ENCODE peak calls at places on chromosomes 1 and 21, in nine cellular contexts. D is GM12865, R is SK-MEL-5, P is iPS-NIHi11, X is kidney epithelial cell, W is Calu3, Q is AG04450, O is fibroblast of mammary gland, U is cardiac septum. J is an unnamed sample.

GRCh38 chr1:227891223-227891954 is 56.3 kb downstream of the WNT9A start:
- DNase-seq in D (no peak), R (no peak), P (no peak), X (no peak), W (no peak), Q (no peak), O (no peak), U (peak; percentile 70), J (no peak)

GRCh38 chr1:54681396-54681795 is 34.3 kb upstream of the TTC4 start:
- DNase-seq in D (no peak), R (no peak), P (no peak), X (no peak), W (no peak), Q (no peak), O (no peak), U (no peak), J (no peak)

GRCh38 chr1:36223373-36223995 is 759 bp upstream of the THRAP3 start:
- DNase-seq in D (peak; percentile 85), R (peak; percentile 51), P (no peak), X (no peak), W (no peak), Q (no peak), O (peak; percentile 79), U (no peak), J (no peak)

GRCh38 chr1:237166593-237167077 is 124.7 kb downstream of the RYR2 start:
- DNase-seq in D (no peak), R (no peak), P (no peak), X (no peak), W (no peak), Q (no peak), O (no peak), U (no peak), J (no peak)

GRCh38 chr1:42950146-42950480 is 8.6 kb downstream of the SLC2A1 start:
- DNase-seq in D (no peak), R (no peak), P (no peak), X (peak; percentile 41), W (no peak), Q (no peak), O (peak; percentile 47), U (no peak), J (no peak)

GRCh38 chr1:2050482-2050792 is 226 bp downstream of the PRKCZ start:
- DNase-seq in D (no peak), R (no peak), P (peak; percentile 70), X (no peak), W (no peak), Q (no peak), O (no peak), U (no peak), J (no peak)

GRCh38 chr1:50109647-50110075 is 941 bp downstream of the ELAVL4 start:
- DNase-seq in D (no peak), R (no peak), P (no peak), X (no peak), W (no peak), Q (no peak), O (peak; percentile 4), U (no peak), J (no peak)

GRCh38 chr1:40312238-40313205 is 4.6 kb downstream of the COL9A2 start:
- DNase-seq in D (peak; percentile 92), R (peak; percentile 9), P (no peak), X (no peak), W (peak; percentile 69), Q (no peak), O (no peak), U (peak; percentile 91), J (no peak)

GRCh38 chr1:195218428-195219212 is 1389.6 kb downstream of the KCNT2 start:
- DNase-seq in D (no peak), R (no peak), P (no peak), X (no peak), W (no peak), Q (no peak), O (no peak), U (no peak), J (no peak)

GRCh38 chr1:172976222-172977041 is 74.3 kb downstream of the TNFSF18 start:
- DNase-seq in D (no peak), R (no peak), P (no peak), X (peak; percentile 94), W (peak; percentile 71), Q (no peak), O (peak; percentile 98), U (no peak), J (no peak)

GRCh38 chr1:182259229-182259872 is 132.2 kb downstream of the GLUL start:
- DNase-seq in D (peak; percentile 77), R (peak; percentile 94), P (no peak), X (peak; percentile 4), W (peak; percentile 20), Q (no peak), O (peak; percentile 75), U (no peak), J (peak; percentile 39)

GRCh38 chr1:108590947-108591346 is 31.0 kb downstream of the EEIG2 start:
- DNase-seq in D (no peak), R (no peak), P (no peak), X (peak; percentile 73), W (no peak), Q (peak; percentile 80), O (peak; percentile 95), U (no peak), J (no peak)

GRCh38 chr1:171142451-171143121 is 42.5 kb upstream of the FMO2 start:
- DNase-seq in D (no peak), R (peak; percentile 10), P (no peak), X (no peak), W (no peak), Q (peak; percentile 37), O (peak; percentile 96), U (no peak), J (no peak)

GRCh38 chr1:18045206-18045605 is 62.4 kb upstream of the IGSF21 start:
- DNase-seq in D (no peak), R (no peak), P (no peak), X (no peak), W (no peak), Q (no peak), O (no peak), U (no peak), J (no peak)

GRCh38 chr1:196180847-196181593 is 427.2 kb downstream of the KCNT2 start:
- DNase-seq in D (no peak), R (peak; percentile 43), P (no peak), X (peak; percentile 89), W (peak; percentile 16), Q (peak; percentile 69), O (peak; percentile 98), U (no peak), J (no peak)

GRCh38 chr1:229230136-229230892 is 40.6 kb upstream of the RAB4A start:
- DNase-seq in D (no peak), R (no peak), P (no peak), X (no peak), W (peak; percentile 9), Q (no peak), O (no peak), U (no peak), J (no peak)

GRCh38 chr1:201877877-201878339 is 10.8 kb upstream of the SHISA4 start:
- DNase-seq in D (peak; percentile 55), R (peak; percentile 61), P (peak; percentile 61), X (no peak), W (peak; percentile 51), Q (no peak), O (peak; percentile 66), U (no peak), J (peak; percentile 76)

GRCh38 chr1:161843156-161843555 is 77.0 kb downstream of the ATF6 start:
- DNase-seq in D (no peak), R (no peak), P (no peak), X (no peak), W (no peak), Q (no peak), O (peak; percentile 36), U (no peak), J (no peak)

GRCh38 chr1:156428772-156429288 is 59.8 kb downstream of the RHBG start:
- DNase-seq in D (no peak), R (no peak), P (no peak), X (no peak), W (no peak), Q (no peak), O (no peak), U (no peak), J (no peak)

GRCh38 chr1:234206651-234207284 is 166.5 kb upstream of the COA6 start:
- DNase-seq in D (no peak), R (peak; percentile 48), P (no peak), X (peak; percentile 86), W (peak; percentile 28), Q (peak; percentile 4), O (peak; percentile 80), U (no peak), J (no peak)

GRCh38 chr1:247487057-247487456 is 29.2 kb upstream of the OR2B11 start:
- DNase-seq in D (peak; percentile 58), R (peak; percentile 59), P (peak; percentile 66), X (peak; percentile 7), W (peak; percentile 10), Q (peak; percentile 1), O (peak; percentile 49), U (no peak), J (no peak)

GRCh38 chr1:234617986-234618725 is 8.2 kb upstream of the IRF2BP2 start:
- DNase-seq in D (no peak), R (no peak), P (no peak), X (no peak), W (no peak), Q (no peak), O (peak; percentile 95), U (no peak), J (no peak)

GRCh38 chr1:207112907-207113306 is 8.9 kb downstream of the C4BPA start:
- DNase-seq in D (no peak), R (no peak), P (no peak), X (no peak), W (no peak), Q (no peak), O (no peak), U (no peak), J (no peak)

GRCh38 chr21:35303085-35303484 is 254.0 kb upstream of the RUNX1 start:
- DNase-seq in D (no peak), R (no peak), P (no peak), X (no peak), W (no peak), Q (peak; percentile 66), O (peak; percentile 96), U (no peak), J (no peak)

GRCh38 chr1:33169290-33170055 is 12.4 kb downstream of the TRIM62 start:
- DNase-seq in D (no peak), R (no peak), P (no peak), X (no peak), W (no peak), Q (no peak), O (no peak), U (peak; percentile 54), J (no peak)

GRCh38 chr1:190436615-190437014 is 41.0 kb downstream of the BRINP3 start:
- DNase-seq in D (peak; percentile 44), R (peak; percentile 63), P (no peak), X (no peak), W (peak; percentile 43), Q (peak; percentile 30), O (peak; percentile 7), U (no peak), J (no peak)

GRCh38 chr1:151165281-151165737 is 393 bp downstream of the LYSMD1 start:
- DNase-seq in D (peak; percentile 32), R (peak; percentile 32), P (peak; percentile 80), X (no peak), W (peak; percentile 12), Q (no peak), O (peak; percentile 59), U (no peak), J (no peak)

GRCh38 chr1:87296220-87296619 is 32.5 kb upstream of the LMO4 start:
- DNase-seq in D (no peak), R (no peak), P (no peak), X (no peak), W (no peak), Q (no peak), O (no peak), U (no peak), J (no peak)

GRCh38 chr1:215114154-215114933 is 31.8 kb downstream of the KCNK2 start:
- DNase-seq in D (no peak), R (no peak), P (peak; percentile 4), X (peak; percentile 70), W (peak; percentile 75), Q (peak; percentile 34), O (peak; percentile 94), U (no peak), J (no peak)

GRCh38 chr1:157626099-157626498 is 28.2 kb upstream of the FCRL4 start:
- DNase-seq in D (peak; percentile 71), R (peak; percentile 35), P (peak; percentile 64), X (no peak), W (peak; percentile 38), Q (no peak), O (no peak), U (no peak), J (no peak)

GRCh38 chr1:20992327-20993056 is 184.2 kb downstream of the EIF4G3 start:
- DNase-seq in D (peak; percentile 16), R (no peak), P (no peak), X (no peak), W (no peak), Q (no peak), O (peak; percentile 63), U (no peak), J (no peak)